ENCODE peak calls at places on chromosomes 2 and 18, in five cellular contexts. Y, G, F, K and A are unnamed samples. For H3K9me3, the result is how much of the 10 kb centered on the place peaks cover.

GRCh38 chr18:7079231-7079630 is 38.4 kb downstream of the LAMA1 start:
- DNase-seq in Y (no peak), G (no peak), F (no peak), K (no peak), A (no peak)

GRCh38 chr2:208265371-208265806 is 666 bp upstream of the PIKFYVE start:
- DNase-seq in Y (peak), G (peak), F (no peak), K (no peak), A (peak)

GRCh38 chr2:207474871-207475485 is 54.8 kb upstream of the CREB1 start:
- DNase-seq in Y (peak), G (no peak), F (peak), K (peak), A (no peak)

GRCh38 chr2:132788310-132788832 is 118.4 kb upstream of the LYPD1 start:
- DNase-seq in Y (no peak), G (no peak), F (no peak), K (no peak), A (no peak)

GRCh38 chr2:26535663-26536275 is 57.8 kb upstream of the OTOF start:
- DNase-seq in Y (no peak), G (no peak), F (no peak), K (no peak), A (no peak)

GRCh38 chr2:191391171-191391570 is 146.0 kb downstream of the MYO1B start:
- DNase-seq in Y (no peak), G (no peak), F (no peak), K (no peak), A (no peak)

GRCh38 chr2:138059487-138059886 is 95.2 kb downstream of the HNMT start:
- DNase-seq in Y (no peak), G (no peak), F (peak), K (peak), A (no peak)

GRCh38 chr2:191319181-191319580 is 74.0 kb downstream of the MYO1B start:
- DNase-seq in Y (no peak), G (no peak), F (peak), K (no peak), A (no peak)

GRCh38 chr2:75098856-75099255 is 100.5 kb downstream of the TACR1 start:
- DNase-seq in Y (no peak), G (no peak), F (peak), K (peak), A (no peak)

GRCh38 chr2:53880756-53881155 is 21.0 kb upstream of the GPR75 start:
- DNase-seq in Y (no peak), G (no peak), F (peak), K (no peak), A (no peak)

GRCh38 chr2:15155959-15156574 is 405.1 kb downstream of the NBAS start:
- DNase-seq in Y (no peak), G (no peak), F (no peak), K (no peak), A (no peak)

GRCh38 chr2:61707984-61708852 is 145.6 kb downstream of the FAM161A start:
- DNase-seq in Y (no peak), G (no peak), F (peak), K (no peak), A (no peak)

GRCh38 chr18:63346031-63346430 is 21.0 kb downstream of the KDSR start:
- DNase-seq in Y (no peak), G (no peak), F (no peak), K (no peak), A (no peak)

GRCh38 chr2:65661980-65662653 is 229.7 kb upstream of the SPRED2 start:
- DNase-seq in Y (no peak), G (no peak), F (peak), K (no peak), A (no peak)

GRCh38 chr2:169511818-169512217 is 2.3 kb downstream of the KLHL41 start:
- DNase-seq in Y (no peak), G (no peak), F (no peak), K (no peak), A (no peak)

GRCh38 chr2:109260886-109261700 is 132.1 kb downstream of the SH3RF3 start:
- DNase-seq in Y (no peak), G (no peak), F (no peak), K (no peak), A (no peak)

GRCh38 chr2:232473467-232473890 is 14.2 kb downstream of the ECEL1 start:
- DNase-seq in Y (no peak), G (no peak), F (peak), K (no peak), A (no peak)

GRCh38 chr18:62122330-62122729 is 64.5 kb downstream of the PIGN start:
- DNase-seq in Y (no peak), G (no peak), F (no peak), K (no peak), A (no peak)

GRCh38 chr2:28510184-28510583 is 14.3 kb downstream of the PLB1 start:
- DNase-seq in Y (no peak), G (no peak), F (no peak), K (no peak), A (no peak)

GRCh38 chr18:72819050-72819449 is 48.7 kb downstream of the NETO1 start:
- DNase-seq in Y (no peak), G (no peak), F (no peak), K (no peak), A (no peak)

GRCh38 chr2:239630618-239631286 is 229.9 kb upstream of the HDAC4 start:
- DNase-seq in Y (no peak), G (no peak), F (peak), K (no peak), A (no peak)

GRCh38 chr2:28678944-28679343 is 72.7 kb upstream of the PPP1CB start:
- DNase-seq in Y (no peak), G (no peak), F (no peak), K (no peak), A (no peak)

GRCh38 chr2:174328309-174329156 is 6.2 kb upstream of the SP9 start:
- DNase-seq in Y (no peak), G (no peak), F (no peak), K (no peak), A (no peak)

GRCh38 chr2:80167284-80167808 is 137.2 kb downstream of the LRRTM1 start:
- DNase-seq in Y (no peak), G (no peak), F (no peak), K (no peak), A (no peak)

GRCh38 chr2:80166457-80166856 is 138.1 kb downstream of the LRRTM1 start:
- DNase-seq in Y (no peak), G (no peak), F (no peak), K (no peak), A (no peak)

GRCh38 chr2:80169811-80170594 is 134.5 kb downstream of the LRRTM1 start:
- DNase-seq in Y (no peak), G (no peak), F (no peak), K (no peak), A (no peak)

GRCh38 chr2:80168801-80169200 is 135.8 kb downstream of the LRRTM1 start:
- DNase-seq in Y (no peak), G (no peak), F (no peak), K (no peak), A (no peak)

DNA sequence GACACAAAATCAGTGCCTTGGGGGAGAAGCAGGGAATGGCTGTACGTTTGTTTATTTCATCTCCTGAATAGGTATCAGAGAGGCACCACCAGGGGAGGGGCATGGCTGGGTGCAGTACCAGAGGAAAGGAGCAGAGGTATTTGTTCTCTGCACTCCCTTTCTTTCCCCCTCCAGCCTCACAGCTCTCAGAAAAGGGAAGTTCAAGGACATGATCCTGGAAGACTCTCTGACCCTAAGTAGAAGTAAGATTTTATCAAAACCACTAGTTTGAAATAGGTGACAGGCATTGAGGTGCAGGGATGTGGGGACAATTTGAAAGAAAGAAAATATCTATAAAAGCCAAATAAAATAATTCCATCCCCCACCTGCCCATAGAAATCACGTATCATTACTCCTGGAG is 136.5 kb downstream of the LRRTM1 start:
- DNase-seq in Y (no peak), G (no peak), F (no peak), K (no peak), A (no peak)
- H3K9me3 ChIP-seq in Y (under half), G (under half), F (under half), K (under half), A (under half)

GRCh38 chr2:177589191-177589590 is 196.6 kb downstream of the AGPS start:
- DNase-seq in Y (no peak), G (no peak), F (no peak), K (no peak), A (no peak)
- H3K27ac ChIP-seq in Y (no peak), G (no peak), F (no peak), K (no peak), A (no peak)

GRCh38 chr18:78801011-78801410 is 178.6 kb upstream of the SALL3 start:
- DNase-seq in Y (no peak), G (no peak), F (no peak), K (no peak), A (no peak)

GRCh38 chr18:78799382-78800089 is 180.1 kb upstream of the SALL3 start:
- DNase-seq in Y (no peak), G (no peak), F (no peak), K (no peak), A (no peak)

GRCh38 chr18:78805840-78806239 is 173.8 kb upstream of the SALL3 start:
- DNase-seq in Y (no peak), G (no peak), F (no peak), K (no peak), A (no peak)

GRCh38 chr18:78803104-78803503 is 176.5 kb upstream of the SALL3 start:
- DNase-seq in Y (no peak), G (no peak), F (no peak), K (no peak), A (no peak)

DNA sequence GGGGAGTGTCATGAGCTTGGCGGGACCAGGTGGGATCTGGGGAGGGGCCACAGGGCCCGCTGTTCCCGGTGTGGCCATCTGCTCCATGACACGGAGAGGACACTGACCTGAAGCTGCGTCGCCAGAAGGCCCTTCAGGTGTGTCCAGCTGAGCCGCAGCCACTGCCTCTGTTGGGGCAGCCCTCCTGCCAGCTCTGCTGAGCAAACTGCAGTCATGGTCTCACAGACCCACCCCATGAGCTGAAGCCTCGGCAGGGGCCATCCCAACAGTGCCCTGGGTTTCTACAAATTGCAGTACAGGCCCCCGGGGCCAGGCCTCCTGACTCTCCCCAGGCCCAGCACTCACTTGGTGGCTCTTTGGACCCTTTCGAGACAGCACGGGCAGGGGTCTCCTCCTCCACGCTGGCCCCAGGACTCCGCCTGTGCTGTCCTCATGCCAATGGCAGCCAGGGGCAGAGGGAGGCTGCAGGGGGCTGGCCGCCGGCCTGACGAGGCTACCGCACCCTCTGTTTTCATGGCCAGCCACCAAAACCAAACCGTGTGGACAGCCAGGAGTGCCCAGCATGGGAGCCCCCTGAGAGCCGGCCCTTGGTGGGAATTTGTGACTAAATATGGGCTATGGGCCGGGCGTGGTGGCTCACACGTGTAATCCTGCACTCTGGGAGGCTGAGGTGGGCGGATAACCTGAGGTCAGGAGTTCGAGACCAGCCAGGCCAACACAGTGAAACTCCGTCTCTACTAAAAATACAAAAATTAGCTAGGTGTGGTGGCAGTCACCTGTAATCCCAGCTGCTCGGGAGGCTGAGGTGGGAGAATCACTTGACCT is 175.2 kb upstream of the SALL3 start:
- DNase-seq in Y (no peak), G (no peak), F (no peak), K (no peak), A (no peak)
- H3K9me3 ChIP-seq in Y (under half), G (under half), F (under half), K (under half), A (under half)

DNA sequence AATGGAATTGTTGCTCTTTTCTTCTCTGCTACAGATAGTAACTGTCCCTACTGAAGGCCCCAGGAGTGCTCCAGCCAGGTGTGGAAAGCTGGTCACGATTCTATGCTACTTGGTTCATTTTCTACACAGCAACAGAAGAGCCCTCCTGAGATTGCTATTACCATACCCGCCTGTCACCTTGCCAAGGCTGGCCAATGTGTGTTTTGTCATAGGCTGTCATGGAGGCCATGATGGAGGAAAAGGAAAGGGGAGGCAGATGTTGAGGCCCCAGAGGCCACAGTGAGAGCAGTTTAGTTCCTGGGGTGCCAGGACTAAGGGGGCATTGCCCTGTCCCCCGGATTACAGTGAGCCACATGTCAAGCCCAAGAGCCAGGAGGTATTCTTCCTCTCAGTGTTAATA is 952 bp downstream of the ELMOD3 start:
- DNase-seq in Y (no peak), G (no peak), F (peak), K (no peak), A (no peak)
- H3K27ac ChIP-seq in Y (peak), G (peak), F (peak), K (no peak), A (peak)

GRCh38 chr2:172743143-172743542 is 7.5 kb downstream of the RAPGEF4 start:
- DNase-seq in Y (no peak), G (no peak), F (no peak), K (peak), A (no peak)

GRCh38 chr2:172735646-172736418 is at the start of gene RAPGEF4:
- DNase-seq in Y (no peak), G (no peak), F (no peak), K (no peak), A (no peak)

GRCh38 chr2:172740871-172741270 is 5.2 kb downstream of the RAPGEF4 start:
- DNase-seq in Y (no peak), G (no peak), F (no peak), K (no peak), A (no peak)

GRCh38 chr2:172736419-172737174 is 952 bp downstream of the RAPGEF4 start:
- DNase-seq in Y (no peak), G (no peak), F (no peak), K (no peak), A (no peak)

GRCh38 chr2:172739651-172740050 is 4.0 kb downstream of the RAPGEF4 start:
- DNase-seq in Y (no peak), G (no peak), F (no peak), K (no peak), A (no peak)
- H3K9me3 ChIP-seq in Y (under half), G (under half), F (under half), K (under half), A (under half)

GRCh38 chr2:196238836-196239380 is 67.5 kb upstream of the STK17B start:
- DNase-seq in Y (no peak), G (no peak), F (no peak), K (no peak), A (no peak)
- H3K27ac ChIP-seq in Y (no peak), G (peak), F (no peak), K (peak), A (peak)

GRCh38 chr2:130985206-130985779 is 108.0 kb downstream of the FAM168B start:
- DNase-seq in Y (no peak), G (no peak), F (no peak), K (no peak), A (no peak)

GRCh38 chr2:130986890-130987493 is 106.3 kb downstream of the FAM168B start:
- DNase-seq in Y (no peak), G (no peak), F (no peak), K (no peak), A (no peak)

GRCh38 chr2:130987519-130988425 is 105.5 kb downstream of the FAM168B start:
- DNase-seq in Y (no peak), G (no peak), F (no peak), K (no peak), A (no peak)

DNA sequence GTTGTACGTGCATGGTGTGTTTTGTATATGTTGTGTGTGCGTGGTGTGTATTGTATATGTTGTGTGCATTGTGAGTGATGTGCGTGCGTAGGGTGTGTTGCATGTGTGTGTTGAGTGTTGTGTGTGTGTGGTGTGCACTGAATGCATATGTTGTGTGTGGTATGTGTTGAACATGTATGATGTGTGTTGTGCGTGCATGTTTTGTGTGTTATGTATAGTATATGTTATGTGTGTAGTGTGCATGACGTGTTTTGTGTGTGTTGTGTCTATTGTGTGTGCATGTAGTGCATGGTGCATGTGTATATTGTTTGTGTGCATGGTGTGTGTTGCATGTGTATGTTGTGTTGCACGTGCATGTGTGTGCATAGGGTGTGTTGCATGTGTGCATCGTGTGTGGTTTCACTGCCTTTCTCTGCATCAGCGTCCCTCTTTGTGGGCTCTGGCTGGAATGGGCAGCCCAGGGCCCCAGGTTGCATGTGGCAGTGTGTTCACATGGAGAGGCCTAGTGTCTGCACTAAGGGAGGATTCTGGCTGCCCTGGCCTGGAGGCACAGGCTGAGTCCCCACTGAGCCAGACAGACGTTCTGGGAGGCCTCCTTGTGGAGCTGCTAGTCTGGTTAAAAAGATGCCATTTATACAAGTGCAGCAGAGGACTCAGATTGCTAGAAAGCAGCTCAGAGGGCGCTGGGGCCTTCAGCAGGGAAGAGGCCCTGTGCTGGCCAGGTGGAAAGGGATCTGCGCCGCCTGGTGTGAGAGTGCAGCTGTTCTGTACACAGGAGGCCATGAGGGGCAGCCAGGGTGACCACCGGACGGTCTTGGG is 107.2 kb downstream of the FAM168B start:
- DNase-seq in Y (no peak), G (no peak), F (no peak), K (no peak), A (no peak)
- H3K9me3 ChIP-seq in Y (under half), G (under half), F (under half), K (under half), A (under half)

DNA sequence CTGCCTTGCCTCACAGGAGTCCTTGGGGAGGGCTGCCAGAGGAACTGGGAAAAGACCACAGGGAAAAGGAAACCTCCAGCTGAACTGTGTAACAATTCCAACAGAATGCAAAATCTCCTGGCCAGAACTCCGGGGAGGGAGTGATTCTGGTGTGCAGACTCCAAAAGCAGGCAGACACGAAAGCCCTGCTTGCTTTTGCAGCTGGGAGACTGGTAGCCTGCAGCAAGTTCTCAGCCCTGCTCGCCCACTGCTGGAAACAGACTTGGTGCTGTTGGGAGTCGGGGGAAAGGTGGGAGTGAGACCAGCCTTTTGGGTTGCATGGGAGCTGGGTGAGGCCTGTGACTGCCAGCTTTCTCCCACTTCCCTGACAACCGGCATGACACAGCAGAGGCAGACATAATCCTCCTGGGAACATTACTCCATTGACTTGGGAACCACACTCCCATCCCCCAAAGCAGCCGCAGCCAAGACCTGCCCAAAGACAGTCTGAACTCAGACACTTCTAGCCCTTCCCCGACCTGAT is 26.0 kb upstream of the NMI start:
- DNase-seq in Y (no peak), G (no peak), F (peak), K (no peak), A (no peak)
- H3K27ac ChIP-seq in Y (no peak), G (no peak), F (no peak), K (no peak), A (peak)

GRCh38 chr2:22616031-22616430 is 768.9 kb upstream of the KLHL29 start:
- DNase-seq in Y (no peak), G (no peak), F (no peak), K (no peak), A (no peak)
- H3K9me3 ChIP-seq in Y (under half), G (under half), F (under half), K (under half), A (under half)